ENCODE peak calls at places on chromosome 9, in nine cellular contexts. R is stomach, T is fibroblast of lung, X is HCT116, P is heart left ventricle, I is psoas muscle, J is gastrocnemius medialis, U is mucosa of descending colon, Y is breast epithelium. E is an unnamed sample.
A peak's percentile ranks its signal among the peaks of the same experiment; 100 is the strongest.

GRCh38 chr9:27888661-27889295 is 315.5 kb upstream of the C9orf72 start:
- DNase-seq in T (no peak), R (peak; percentile 25), Y (no peak), X (peak; percentile 7), I (no peak), P (no peak), U (peak; percentile 61), J (no peak), E (peak; percentile 74)

GRCh38 chr9:115691097-115691496 is 462.5 kb upstream of the PAPPA start:
- DNase-seq in X (no peak), Y (no peak), U (no peak), R (no peak), P (no peak), I (no peak), T (peak; percentile 98), J (no peak), E (no peak)

GRCh38 chr9:33393581-33393980 is 8.8 kb downstream of the AQP7 start:
- DNase-seq in P (peak; percentile 82), Y (no peak), J (no peak), X (no peak), U (no peak), R (no peak), I (peak; percentile 61), T (no peak), E (no peak)

GRCh38 chr9:127742435-127743088 is 7.5 kb upstream of the TOR2A start:
- DNase-seq in X (no peak), R (peak; percentile 32), J (peak; percentile 35), U (no peak), T (peak; percentile 76), I (peak; percentile 80), P (no peak), Y (no peak), E (peak; percentile 64)

GRCh38 chr9:75017378-75017777 is 10.7 kb downstream of the CARNMT1 start:
- DNase-seq in P (no peak), U (no peak), X (no peak), R (no peak), Y (no peak), T (no peak), I (no peak), J (no peak), E (no peak)

GRCh38 chr9:110141118-110141797 is 66.7 kb downstream of the C9orf152 start:
- DNase-seq in X (no peak), J (no peak), Y (no peak), R (no peak), P (peak; percentile 51), U (no peak), T (peak; percentile 99), I (no peak), E (no peak)

GRCh38 chr9:118331622-118332045 is 627.4 kb downstream of the TLR4 start:
- DNase-seq in T (peak; percentile 94), X (no peak), Y (no peak), P (peak; percentile 28), J (no peak), I (no peak), R (no peak), U (no peak), E (no peak)

GRCh38 chr9:38127271-38127839 is 58.3 kb upstream of the SHB start:
- DNase-seq in Y (no peak), I (no peak), R (no peak), J (no peak), U (no peak), X (no peak), T (no peak), P (no peak), E (no peak)

GRCh38 chr9:3751125-3751758 is 225.4 kb upstream of the RFX3 start:
- DNase-seq in U (no peak), R (no peak), I (no peak), X (no peak), T (peak; percentile 87), P (no peak), J (no peak), Y (no peak), E (no peak)

GRCh38 chr9:20642045-20642444 is 19.7 kb upstream of the MLLT3 start:
- DNase-seq in Y (no peak), X (no peak), R (no peak), J (no peak), U (no peak), T (no peak), I (no peak), P (no peak), E (no peak)

GRCh38 chr9:98101868-98102273 is 17.2 kb downstream of the TRIM14 start:
- DNase-seq in I (no peak), P (no peak), J (no peak), X (no peak), T (peak; percentile 25), Y (no peak), R (peak; percentile 45), U (peak; percentile 55), E (no peak)

GRCh38 chr9:68678430-68678829 is 26.6 kb upstream of the PIP5K1B start:
- DNase-seq in Y (no peak), X (peak; percentile 29), J (no peak), T (no peak), R (no peak), U (no peak), I (no peak), P (no peak), E (peak; percentile 9)

GRCh38 chr9:93225892-93226291 is 42.0 kb downstream of the WNK2 start:
- DNase-seq in P (no peak), U (no peak), Y (no peak), J (no peak), R (no peak), X (no peak), I (peak; percentile 25), T (no peak), E (no peak)
- H3K4me1 ChIP-seq in P (peaks cover 17% of the 10 kb centered on the region), U (peaks cover 63% of the 10 kb centered on the region), Y (no peaks in the 10 kb centered on the region), J (peaks cover 35% of the 10 kb centered on the region), R (peaks cover 19% of the 10 kb centered on the region), X (peaks cover 46% of the 10 kb centered on the region), I (peaks cover 34% of the 10 kb centered on the region), T (peaks cover 2% of the 10 kb centered on the region), E (peaks cover 8% of the 10 kb centered on the region)

GRCh38 chr9:130177898-130178805 is 5.9 kb downstream of the NCS1 start:
- DNase-seq in P (no peak), U (no peak), J (no peak), T (no peak), I (no peak), Y (no peak), R (no peak), X (no peak), E (no peak)
- H3K36me3 ChIP-seq in P (no peaks in the 10 kb centered on the region), U (no peaks in the 10 kb centered on the region), J (no peaks in the 10 kb centered on the region), T (peaks cover 1% of the 10 kb centered on the region), I (no peaks in the 10 kb centered on the region), Y (no peaks in the 10 kb centered on the region), R (no peaks in the 10 kb centered on the region), X (no peaks in the 10 kb centered on the region), E (peaks cover 11% of the 10 kb centered on the region)

GRCh38 chr9:87556039-87556438 is 58.4 kb downstream of the DAPK1 start:
- DNase-seq in U (no peak), X (no peak), Y (no peak), I (no peak), P (no peak), J (no peak), R (no peak), T (no peak), E (no peak)
- H3K4me1 ChIP-seq in U (no peaks in the 10 kb centered on the region), X (no peaks in the 10 kb centered on the region), Y (no peaks in the 10 kb centered on the region), I (no peaks in the 10 kb centered on the region), P (no peaks in the 10 kb centered on the region), J (no peaks in the 10 kb centered on the region), R (peaks cover 35% of the 10 kb centered on the region), T (no peaks in the 10 kb centered on the region), E (no peaks in the 10 kb centered on the region)

GRCh38 chr9:104868687-104869404 is 59.1 kb downstream of the ABCA1 start:
- DNase-seq in R (peak; percentile 38), T (peak; percentile 95), Y (no peak), I (peak; percentile 86), U (peak; percentile 40), J (peak; percentile 78), P (peak; percentile 76), X (no peak), E (peak; percentile 64)
- H3K36me3 ChIP-seq in R (peaks cover 23% of the 10 kb centered on the region), T (no peaks in the 10 kb centered on the region), Y (no peaks in the 10 kb centered on the region), I (no peaks in the 10 kb centered on the region), U (no peaks in the 10 kb centered on the region), J (peaks cover 10% of the 10 kb centered on the region), P (peaks cover 14% of the 10 kb centered on the region), X (no peaks in the 10 kb centered on the region), E (no peaks in the 10 kb centered on the region)

GRCh38 chr9:133737071-133737773 is 930 bp downstream of the SARDH start:
- DNase-seq in R (peak; percentile 25), P (no peak), Y (no peak), T (no peak), J (no peak), I (peak; percentile 55), X (no peak), U (no peak), E (no peak)
- H3K4me1 ChIP-seq in R (peaks cover 18% of the 10 kb centered on the region), P (no peaks in the 10 kb centered on the region), Y (peaks cover 7% of the 10 kb centered on the region), T (peaks cover 4% of the 10 kb centered on the region), J (peaks cover 8% of the 10 kb centered on the region), I (no peaks in the 10 kb centered on the region), X (peaks cover 13% of the 10 kb centered on the region), U (peaks cover 7% of the 10 kb centered on the region), E (no peaks in the 10 kb centered on the region)

GRCh38 chr9:109094268-109094667 is 25.5 kb downstream of the TMEM245 start:
- DNase-seq in T (no peak), X (no peak), R (no peak), P (no peak), I (no peak), U (no peak), Y (no peak), J (no peak), E (no peak)
- H3K36me3 ChIP-seq in T (peaks cover 6% of the 10 kb centered on the region), X (peaks cover 8% of the 10 kb centered on the region), R (peaks cover 56% of the 10 kb centered on the region), P (peaks cover 44% of the 10 kb centered on the region), I (no peaks in the 10 kb centered on the region), U (no peaks in the 10 kb centered on the region), Y (no peaks in the 10 kb centered on the region), J (peaks cover 23% of the 10 kb centered on the region), E (peaks cover 43% of the 10 kb centered on the region)